ENCODE peak calls at places on chromosomes 16 and 17, in eight cellular contexts. O is breast epithelium; G is mesendoderm; H is CD8-positive, alpha-beta T cell; W is A549; Y is aorta; N is HCT116; T is IMR-90. L is an unnamed sample.

GRCh38 chr17:43468746-43469544 is 14.8 kb upstream of the DHX8 start:
- DNase-seq in W (peak), O (no peak), T (peak), G (peak), H (no peak), N (peak), Y (no peak), L (peak)

GRCh38 chr16:71894229-71894920 is 956 bp upstream of the IST1 start:
- DNase-seq in T (peak), N (peak), G (peak), Y (no peak), W (peak), H (peak), O (peak), L (peak)

GRCh38 chr17:50426814-50427787 is 1.1 kb downstream of the ACSF2 start:
- DNase-seq in N (peak), Y (no peak), G (peak), T (peak), W (peak), O (peak), H (peak), L (no peak)

GRCh38 chr17:38444151-38444550 is 15.9 kb downstream of the ARHGAP23 start:
- DNase-seq in Y (peak), T (peak), G (peak), H (peak), N (no peak), O (no peak), W (peak), L (no peak)

GRCh38 chr17:8801135-8801840 is 2.1 kb upstream of the MFSD6L start:
- DNase-seq in H (no peak), T (no peak), G (no peak), N (no peak), Y (no peak), W (no peak), O (no peak), L (no peak)

GRCh38 chr16:64092284-64092683 is 1029.6 kb downstream of the CDH11 start:
- DNase-seq in Y (no peak), G (no peak), T (peak), H (no peak), N (no peak), W (peak), O (no peak), L (peak)

GRCh38 chr17:75182569-75183436 is at the start of gene SUMO2:
- DNase-seq in T (peak), H (peak), Y (peak), G (peak), O (peak), W (peak), N (peak), L (peak)

GRCh38 chr16:80606221-80606766 is 65.5 kb downstream of the DYNLRB2 start:
- DNase-seq in W (no peak), O (no peak), T (no peak), Y (no peak), G (no peak), N (no peak), H (no peak), L (no peak)

GRCh38 chr17:45228985-45229517 is 7.4 kb downstream of the FMNL1 start:
- DNase-seq in O (no peak), Y (peak), N (no peak), W (peak), T (peak), H (peak), G (peak), L (no peak)

GRCh38 chr17:75147878-75148546 is 6.3 kb downstream of the JPT1 start:
- DNase-seq in N (no peak), W (no peak), T (no peak), O (no peak), H (no peak), Y (peak), G (no peak), L (no peak)

GRCh38 chr16:66603537-66604375 is 748 bp upstream of the CMTM3 start:
- DNase-seq in N (no peak), O (no peak), W (peak), H (peak), Y (peak), T (peak), G (peak), L (no peak)

GRCh38 chr17:46876353-46876887 is 25.0 kb downstream of the WNT9B start:
- DNase-seq in Y (peak), H (no peak), O (no peak), N (peak), W (peak), G (peak), T (no peak), L (peak)

GRCh38 chr17:63398680-63399079 is 47.4 kb downstream of the CYB561 start:
- DNase-seq in H (no peak), O (no peak), G (no peak), N (no peak), Y (no peak), T (peak), W (no peak), L (no peak)

GRCh38 chr17:32586666-32587065 is 99.9 kb downstream of the CDK5R1 start:
- DNase-seq in Y (no peak), G (no peak), W (no peak), O (no peak), T (no peak), N (no peak), H (no peak), L (no peak)

GRCh38 chr16:46900464-46901235 is 16.5 kb downstream of the GPT2 start:
- DNase-seq in T (no peak), W (no peak), Y (no peak), H (no peak), O (peak), N (no peak), G (no peak), L (no peak)

GRCh38 chr17:50699410-50699809 is 8.3 kb downstream of the ANKRD40 start:
- DNase-seq in O (no peak), G (no peak), H (no peak), T (no peak), W (peak), Y (no peak), N (no peak), L (no peak)

GRCh38 chr17:2253768-2254406 is 49.7 kb downstream of the SMG6 start:
- DNase-seq in N (no peak), T (no peak), G (no peak), H (no peak), W (no peak), Y (no peak), O (no peak), L (no peak)

GRCh38 chr16:15032547-15033308 is 23.1 kb downstream of the NTAN1 start:
- DNase-seq in Y (no peak), G (no peak), H (no peak), N (no peak), W (no peak), O (no peak), T (peak), L (no peak)

GRCh38 chr16:58866935-58867334 is 132.8 kb upstream of the GOT2 start:
- DNase-seq in G (peak), Y (no peak), T (no peak), H (no peak), O (no peak), W (no peak), N (no peak), L (no peak)

GRCh38 chr16:1920727-1921155 is 2.5 kb upstream of the HS3ST6 start:
- DNase-seq in Y (no peak), T (no peak), G (peak), W (peak), H (no peak), N (no peak), O (no peak), L (no peak)

GRCh38 chr17:5097101-5097834 is 14.4 kb downstream of the ZNF232 start:
- DNase-seq in W (no peak), Y (peak), O (no peak), G (peak), T (no peak), N (no peak), H (peak), L (no peak)

GRCh38 chr16:88005968-88006367 is 54.7 kb downstream of the BANP start:
- DNase-seq in H (no peak), W (no peak), N (no peak), T (no peak), G (no peak), O (no peak), Y (no peak), L (no peak)

GRCh38 chr17:32628645-32629044 is 141.9 kb downstream of the CDK5R1 start:
- DNase-seq in H (no peak), W (no peak), Y (no peak), T (no peak), N (no peak), O (no peak), G (no peak), L (no peak)

GRCh38 chr16:87410958-87411357 is 18.8 kb downstream of the MAP1LC3B start:
- DNase-seq in Y (no peak), T (no peak), O (no peak), N (no peak), W (no peak), G (peak), H (no peak), L (no peak)

GRCh38 chr16:1158456-1159324 is 5.8 kb downstream of the CACNA1H start:
- DNase-seq in T (peak), W (no peak), H (no peak), Y (peak), N (no peak), O (no peak), G (no peak), L (no peak)

DNA sequence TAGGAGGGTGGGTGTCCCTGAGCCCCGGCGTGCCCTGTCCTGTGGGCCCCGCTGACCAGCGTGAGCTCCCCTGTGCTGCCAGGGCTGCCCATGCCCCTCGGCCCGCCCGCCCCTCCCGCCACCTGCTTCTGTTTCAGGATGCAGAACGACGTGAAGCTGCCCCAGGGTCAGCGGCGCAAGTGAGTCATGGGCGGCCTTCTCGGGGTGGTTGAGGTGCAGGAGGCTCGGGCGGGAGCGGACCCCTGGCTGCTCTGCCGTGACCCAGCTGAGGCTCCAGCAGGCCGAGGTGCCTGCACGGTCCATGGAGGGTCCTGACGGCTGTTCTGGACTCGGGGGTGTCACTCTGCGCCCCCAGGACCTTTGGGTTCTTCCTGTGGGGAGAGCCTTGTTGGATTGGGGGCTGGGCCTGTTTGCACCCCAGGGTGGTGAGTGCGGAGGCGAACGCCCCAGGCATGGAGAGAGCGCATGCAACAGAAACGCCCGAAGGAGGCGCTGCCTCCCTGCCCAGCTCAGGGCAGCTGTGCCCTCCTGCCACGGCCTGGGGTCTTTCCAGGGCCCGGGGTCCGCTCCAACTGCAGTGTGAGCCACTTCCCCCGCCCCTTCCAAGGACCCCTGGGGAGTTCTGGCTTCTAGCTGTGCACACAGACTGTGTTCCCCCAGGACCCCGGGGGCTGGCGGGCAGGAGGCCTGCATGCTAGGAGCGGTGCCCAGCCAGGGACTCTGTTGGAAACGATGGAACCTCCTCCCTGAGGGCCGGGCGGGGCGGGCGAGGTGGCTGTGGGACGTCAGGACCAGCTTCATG is 4.0 kb downstream of the SLC25A10 start:
- DNase-seq in Y (peak), O (no peak), T (no peak), H (no peak), G (no peak), N (no peak), W (no peak), L (no peak)
- H3K27ac ChIP-seq in Y (no peak), O (no peak), T (no peak), H (no peak), G (no peak), N (no peak), W (no peak), L (no peak)

GRCh38 chr17:13230908-13231307 is 213.1 kb upstream of the ELAC2 start:
- DNase-seq in O (no peak), H (no peak), Y (no peak), W (no peak), N (no peak), G (no peak), T (no peak), L (no peak)
- H3K27ac ChIP-seq in O (no peak), H (no peak), Y (no peak), W (no peak), N (no peak), G (no peak), T (no peak), L (no peak)

DNA sequence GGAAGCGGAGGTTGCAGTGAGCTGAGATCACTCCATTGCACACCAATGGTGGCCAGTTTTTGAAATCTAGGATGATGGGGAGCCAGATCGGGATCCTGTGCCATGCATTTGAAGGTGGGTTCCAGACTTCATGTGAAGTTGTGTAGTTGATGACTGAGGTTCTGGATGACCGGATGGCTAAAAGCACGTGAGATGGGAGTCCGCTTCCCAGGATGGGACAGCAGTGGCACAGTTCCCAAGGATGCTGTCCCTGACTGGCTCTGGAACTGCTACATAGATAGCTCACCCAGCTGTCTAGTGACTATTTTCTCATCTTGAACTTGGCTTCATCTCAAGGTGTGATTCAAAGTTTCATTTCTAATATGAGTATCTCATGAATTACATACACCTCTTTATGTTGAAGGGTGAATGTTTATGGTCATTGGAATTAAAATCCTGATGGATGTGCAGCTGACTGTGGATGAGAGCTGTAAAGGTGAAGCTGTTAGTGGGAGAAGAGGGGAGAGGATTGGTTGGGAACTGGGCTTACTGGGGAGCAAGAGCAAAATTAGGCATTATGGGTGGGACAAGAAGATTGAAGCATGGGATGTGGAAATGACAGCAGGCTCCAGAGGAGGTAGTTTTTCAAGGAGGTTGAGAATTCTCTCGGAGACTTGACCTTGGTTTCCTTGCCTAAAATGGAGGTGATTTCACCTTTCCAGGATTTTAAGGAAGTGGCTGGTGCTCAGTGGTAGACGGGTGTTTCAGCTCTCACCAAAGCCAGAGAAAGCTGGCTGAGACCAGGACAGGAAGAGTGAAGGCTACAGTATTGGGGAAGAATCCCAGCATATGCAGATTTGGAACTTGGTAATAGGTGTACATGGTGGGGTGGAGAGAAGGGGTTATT is 8.2 kb downstream of the TUFM start:
- DNase-seq in G (no peak), W (no peak), H (no peak), N (no peak), O (no peak), T (no peak), Y (no peak), L (no peak)
- H3K27ac ChIP-seq in G (no peak), W (no peak), H (no peak), N (no peak), O (no peak), T (no peak), Y (no peak), L (peak)

DNA sequence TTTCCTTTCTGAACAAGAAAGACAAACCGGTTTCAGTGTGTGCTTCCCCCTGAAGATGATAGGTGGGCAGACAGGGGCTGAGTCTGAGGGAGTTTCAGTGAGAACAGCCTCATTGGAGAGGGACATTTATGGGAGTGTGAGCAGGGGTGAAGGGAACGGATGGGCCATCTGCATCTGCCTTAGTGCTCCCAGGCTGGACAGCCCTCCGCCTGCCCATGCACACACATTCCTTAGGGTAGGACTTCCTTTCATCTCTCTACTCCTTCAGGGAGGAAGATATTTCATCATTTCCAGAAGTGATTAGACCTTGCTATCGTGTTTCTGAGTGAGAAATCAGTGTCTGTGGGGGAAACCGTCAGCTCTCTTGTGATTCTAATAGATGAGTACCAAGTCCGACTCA is 3.8 kb downstream of the SHISA6 start:
- DNase-seq in G (no peak), W (no peak), Y (no peak), T (no peak), N (no peak), H (no peak), O (no peak), L (no peak)
- H3K27ac ChIP-seq in G (no peak), W (no peak), Y (no peak), T (no peak), N (no peak), H (no peak), O (no peak), L (no peak)

GRCh38 chr17:78610951-78611511 is 33.8 kb upstream of the DNAH17 start:
- DNase-seq in G (no peak), W (no peak), T (no peak), H (no peak), O (no peak), N (no peak), Y (peak), L (no peak)

GRCh38 chr17:78608122-78608803 is 31.1 kb upstream of the DNAH17 start:
- DNase-seq in Y (no peak), G (no peak), H (no peak), W (no peak), N (no peak), T (no peak), O (no peak), L (no peak)

GRCh38 chr17:78607061-78607460 is 29.9 kb upstream of the DNAH17 start:
- DNase-seq in W (no peak), O (no peak), T (no peak), Y (no peak), H (no peak), G (peak), N (no peak), L (no peak)

GRCh38 chr17:78609198-78609597 is 32.0 kb upstream of the DNAH17 start:
- DNase-seq in Y (peak), G (no peak), W (no peak), N (no peak), T (no peak), H (no peak), O (no peak), L (no peak)

DNA sequence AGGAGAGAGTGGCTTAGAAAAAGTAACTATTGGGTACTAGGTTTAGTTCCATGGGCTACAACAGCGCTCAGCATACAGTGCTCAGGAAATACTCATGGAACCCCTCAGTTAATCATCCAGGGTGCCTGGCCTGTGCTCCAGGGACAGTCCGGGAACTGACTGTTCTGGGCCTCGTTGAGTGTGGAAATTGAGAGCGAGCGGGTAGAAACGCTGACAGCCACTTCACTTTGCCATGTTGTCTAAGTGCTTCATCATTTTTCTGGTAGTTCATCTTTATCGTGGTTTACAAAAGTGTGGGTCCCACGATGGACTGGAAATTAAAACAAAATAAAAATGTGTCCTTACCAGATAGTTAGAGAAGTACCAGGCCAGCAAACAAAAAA is 31.6 kb upstream of the DNAH17 start:
- DNase-seq in W (no peak), N (no peak), H (no peak), G (no peak), O (no peak), Y (no peak), T (no peak), L (no peak)
- H3K27ac ChIP-seq in W (no peak), N (no peak), H (no peak), G (no peak), O (no peak), Y (no peak), T (no peak), L (no peak)

GRCh38 chr17:49216482-49216881 is 6.0 kb downstream of the ABI3 start:
- DNase-seq in W (no peak), G (no peak), N (no peak), Y (no peak), T (no peak), O (no peak), H (no peak), L (no peak)
- H3K27ac ChIP-seq in W (no peak), G (no peak), N (no peak), Y (no peak), T (no peak), O (peak), H (no peak), L (no peak)

GRCh38 chr17:35731239-35731931 is at the start of gene RASL10B:
- DNase-seq in O (no peak), G (peak), N (no peak), H (peak), T (peak), Y (peak), W (no peak), L (no peak)
- H3K27ac ChIP-seq in O (no peak), G (no peak), N (no peak), H (no peak), T (no peak), Y (no peak), W (peak), L (no peak)

GRCh38 chr16:67807148-67807682 is 526 bp downstream of the TSNAXIP1 start:
- DNase-seq in N (no peak), H (no peak), W (no peak), G (no peak), O (no peak), Y (no peak), T (no peak), L (no peak)
- H3K27ac ChIP-seq in N (peak), H (peak), W (peak), G (no peak), O (peak), Y (no peak), T (no peak), L (no peak)

GRCh38 chr16:65122974-65123845 is 1.3 kb upstream of the CDH11 start:
- DNase-seq in H (no peak), O (no peak), W (no peak), T (peak), Y (peak), G (peak), N (no peak), L (no peak)

GRCh38 chr16:65120811-65121721 is 797 bp downstream of the CDH11 start:
- DNase-seq in H (no peak), O (no peak), T (peak), N (no peak), G (peak), W (peak), Y (peak), L (no peak)

GRCh38 chr16:65122724-65122973 is 786 bp upstream of the CDH11 start:
- DNase-seq in G (no peak), O (no peak), H (no peak), W (no peak), Y (no peak), T (no peak), N (no peak), L (no peak)

GRCh38 chr16:65123846-65124513 is 2.1 kb upstream of the CDH11 start:
- DNase-seq in Y (no peak), T (peak), H (no peak), N (no peak), G (peak), W (no peak), O (no peak), L (no peak)

GRCh38 chr16:65121870-65122723 is at the start of gene CDH11:
- DNase-seq in H (no peak), O (no peak), T (peak), N (no peak), W (no peak), G (peak), Y (peak), L (no peak)
- H3K27ac ChIP-seq in H (no peak), O (peak), T (peak), N (no peak), W (no peak), G (peak), Y (peak), L (peak)

L was measured in epithelial cell of prostate.